ENCODE peak calls at places on chromosomes 1 and 21, in seven cellular contexts. G, L, A, F, S, C and I are unnamed samples.

GRCh38 chr1:92759361-92759760 is 25.5 kb downstream of the EVI5 start:
- DNase-seq in G (no peak), L (no peak), A (no peak), F (no peak), S (no peak), C (no peak), I (no peak)

GRCh38 chr1:153386500-153386901 is 4.4 kb downstream of the S100A8 start:
- DNase-seq in G (peak; percentile 19), L (no peak), A (no peak), F (peak; percentile 63), S (no peak), C (no peak), I (no peak)

GRCh38 chr1:147504801-147505303 is 36.4 kb upstream of the BCL9 start:
- DNase-seq in G (no peak), L (no peak), A (peak; percentile 78), F (no peak), S (no peak), C (no peak), I (peak; percentile 6)

GRCh38 chr1:170238704-170239391 is 93.1 kb downstream of the NTMT2 start:
- DNase-seq in G (no peak), L (no peak), A (no peak), F (no peak), S (no peak), C (no peak), I (no peak)

GRCh38 chr1:21703318-21703963 is 34.3 kb upstream of the RAP1GAP start:
- DNase-seq in G (no peak), L (peak; percentile 39), A (peak; percentile 30), F (no peak), S (no peak), C (no peak), I (no peak)

GRCh38 chr21:39662411-39662953 is 49.7 kb downstream of the B3GALT5 start:
- DNase-seq in G (peak; percentile 13), L (no peak), A (no peak), F (no peak), S (no peak), C (peak; percentile 25), I (no peak)

GRCh38 chr1:53080769-53081168 is 18.8 kb downstream of the PODN start:
- DNase-seq in G (no peak), L (no peak), A (no peak), F (peak; percentile 45), S (no peak), C (no peak), I (no peak)

GRCh38 chr1:197982266-197982665 is 65.1 kb downstream of the LHX9 start:
- DNase-seq in G (no peak), L (no peak), A (no peak), F (no peak), S (no peak), C (no peak), I (no peak)

GRCh38 chr1:193019442-193020026 is 39.6 kb downstream of the UCHL5 start:
- DNase-seq in G (no peak), L (peak; percentile 77), A (peak; percentile 66), F (no peak), S (no peak), C (no peak), I (peak; percentile 34)

GRCh38 chr1:150971583-150972416 is 2.8 kb downstream of the CERS2 start:
- DNase-seq in G (no peak), L (peak; percentile 20), A (peak; percentile 33), F (no peak), S (no peak), C (no peak), I (no peak)

GRCh38 chr1:36525166-36525565 is 42.5 kb upstream of the CSF3R start:
- DNase-seq in G (no peak), L (no peak), A (no peak), F (no peak), S (no peak), C (peak; percentile 27), I (no peak)

GRCh38 chr1:114712987-114713386 is 3.6 kb downstream of the NRAS start:
- DNase-seq in G (peak; percentile 20), L (peak; percentile 48), A (no peak), F (no peak), S (no peak), C (no peak), I (no peak)
- H3K36me3 ChIP-seq in G (peaks cover 10% of the 10 kb centered on the region), L (peaks cover 11% of the 10 kb centered on the region), A (peaks cover 32% of the 10 kb centered on the region), F (peaks cover 68% of the 10 kb centered on the region), S (no peaks in the 10 kb centered on the region), C (peaks cover 90% of the 10 kb centered on the region), I (peaks cover under 1% of the 10 kb centered on the region)

GRCh38 chr1:154578058-154578418 is 10.5 kb downstream of the CHRNB2 start:
- DNase-seq in G (no peak), L (no peak), A (no peak), F (no peak), S (no peak), C (no peak), I (no peak)
- H3K27me3 ChIP-seq in G (no peaks in the 10 kb centered on the region), L (no peaks in the 10 kb centered on the region), A (no peaks in the 10 kb centered on the region), F (no peaks in the 10 kb centered on the region), S (no peaks in the 10 kb centered on the region), C (no peaks in the 10 kb centered on the region), I (no peaks in the 10 kb centered on the region)

GRCh38 chr1:167777253-167777618 is 55.5 kb downstream of the MPZL1 start:
- DNase-seq in G (no peak), L (no peak), A (no peak), F (no peak), S (no peak), C (no peak), I (no peak)
- H3K36me3 ChIP-seq in G (no peaks in the 10 kb centered on the region), L (no peaks in the 10 kb centered on the region), A (peaks cover 28% of the 10 kb centered on the region), F (peaks cover 36% of the 10 kb centered on the region), S (no peaks in the 10 kb centered on the region), C (peaks cover 27% of the 10 kb centered on the region), I (no peaks in the 10 kb centered on the region)

GRCh38 chr1:175901076-175901475 is 157.7 kb upstream of the TNR start:
- DNase-seq in G (no peak), L (no peak), A (no peak), F (no peak), S (no peak), C (no peak), I (no peak)

GRCh38 chr1:175895966-175896365 is 152.6 kb upstream of the TNR start:
- DNase-seq in G (no peak), L (no peak), A (no peak), F (no peak), S (no peak), C (no peak), I (no peak)

GRCh38 chr1:175902281-175902680 is 158.9 kb upstream of the TNR start:
- DNase-seq in G (no peak), L (no peak), A (no peak), F (no peak), S (no peak), C (no peak), I (no peak)

GRCh38 chr1:175904808-175905207 is 161.4 kb upstream of the TNR start:
- DNase-seq in G (no peak), L (no peak), A (peak; percentile 60), F (no peak), S (no peak), C (no peak), I (no peak)

DNA sequence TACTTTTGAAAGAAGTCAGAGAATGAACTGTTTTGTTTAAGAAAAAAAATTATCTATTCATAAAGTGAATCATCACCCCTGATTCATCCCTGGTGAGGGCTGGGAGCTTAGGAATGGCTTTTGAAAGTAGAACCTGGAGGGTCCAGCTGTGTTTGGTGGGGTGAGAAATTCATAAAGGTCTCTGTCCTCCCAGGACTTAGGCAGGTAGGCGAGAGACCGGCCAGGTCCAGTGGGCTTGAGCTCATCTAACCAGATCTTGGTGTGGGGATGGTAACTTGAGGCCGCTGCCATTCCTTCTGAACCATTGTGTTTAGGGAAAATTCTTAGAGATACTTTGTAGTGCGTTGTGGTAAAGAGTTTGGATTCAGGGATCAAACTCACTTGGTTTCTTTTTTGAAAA is 156.8 kb upstream of the TNR start:
- DNase-seq in G (no peak), L (no peak), A (no peak), F (no peak), S (no peak), C (no peak), I (no peak)
- H3K27me3 ChIP-seq in G (no peaks in the 10 kb centered on the region), L (no peaks in the 10 kb centered on the region), A (no peaks in the 10 kb centered on the region), F (no peaks in the 10 kb centered on the region), S (no peaks in the 10 kb centered on the region), C (no peaks in the 10 kb centered on the region), I (no peaks in the 10 kb centered on the region)

DNA sequence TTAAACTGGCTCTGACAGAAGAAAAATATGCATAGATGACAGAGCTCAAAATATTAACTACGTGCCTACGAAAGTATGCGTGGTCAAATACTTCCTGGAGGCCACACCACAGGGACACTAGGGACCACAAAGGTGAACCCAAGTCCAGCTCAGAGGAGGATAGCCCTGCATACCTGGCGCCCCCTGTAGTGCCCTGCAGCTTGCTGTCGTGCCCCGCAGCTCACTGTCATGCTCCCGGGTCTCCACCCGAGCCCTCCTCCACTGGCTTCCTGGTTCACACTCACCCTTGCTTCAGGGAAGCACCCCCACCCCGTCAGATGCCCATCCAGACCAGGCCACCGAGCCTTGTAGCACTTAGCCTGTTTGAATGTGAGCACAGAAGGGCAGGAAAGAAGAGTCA is 16.7 kb upstream of the NADK start:
- DNase-seq in G (no peak), L (no peak), A (no peak), F (peak; percentile 23), S (no peak), C (no peak), I (no peak)
- H3K36me3 ChIP-seq in G (peaks cover 36% of the 10 kb centered on the region), L (peaks cover 38% of the 10 kb centered on the region), A (peaks cover 24% of the 10 kb centered on the region), F (peaks cover 99% of the 10 kb centered on the region), S (peaks cover 4% of the 10 kb centered on the region), C (peaks cover 100% of the 10 kb centered on the region), I (peaks cover 6% of the 10 kb centered on the region)

GRCh38 chr1:212687811-212688210 is 11.8 kb downstream of the BATF3 start:
- DNase-seq in G (no peak), L (no peak), A (no peak), F (no peak), S (no peak), C (no peak), I (no peak)

GRCh38 chr1:212686591-212686990 is 13.0 kb downstream of the BATF3 start:
- DNase-seq in G (no peak), L (no peak), A (no peak), F (no peak), S (no peak), C (no peak), I (no peak)

GRCh38 chr1:212684511-212685090 is 15.0 kb downstream of the BATF3 start:
- DNase-seq in G (no peak), L (no peak), A (no peak), F (no peak), S (no peak), C (no peak), I (no peak)

GRCh38 chr1:212685429-212685828 is 14.2 kb downstream of the BATF3 start:
- DNase-seq in G (no peak), L (no peak), A (no peak), F (no peak), S (no peak), C (no peak), I (no peak)

GRCh38 chr1:212686069-212686468 is 13.6 kb downstream of the BATF3 start:
- DNase-seq in G (no peak), L (no peak), A (no peak), F (no peak), S (no peak), C (no peak), I (no peak)
- H3K27me3 ChIP-seq in G (no peaks in the 10 kb centered on the region), L (no peaks in the 10 kb centered on the region), A (peaks cover 6% of the 10 kb centered on the region), F (no peaks in the 10 kb centered on the region), S (no peaks in the 10 kb centered on the region), C (peaks cover under 1% of the 10 kb centered on the region), I (no peaks in the 10 kb centered on the region)

DNA sequence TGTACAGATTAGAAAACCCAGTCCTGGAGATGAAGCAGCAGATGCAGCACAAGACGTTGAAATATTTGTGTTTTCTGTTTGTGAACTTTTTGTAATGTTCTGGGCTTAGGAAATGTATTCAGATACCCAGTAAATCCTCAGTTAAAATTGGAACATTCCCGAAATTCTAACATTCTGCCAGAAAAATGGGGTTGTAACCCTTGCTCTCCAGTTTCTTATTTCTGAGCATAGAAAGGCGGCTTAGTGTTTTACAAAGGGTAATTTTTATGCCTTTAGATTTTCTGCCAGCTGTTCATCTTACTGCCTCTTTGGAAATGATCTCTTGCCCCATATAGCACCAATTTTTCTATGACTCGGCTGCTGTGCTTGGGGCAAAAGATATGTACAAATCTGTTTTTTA is 20.6 kb downstream of the DDI2 start:
- DNase-seq in G (no peak), L (no peak), A (no peak), F (no peak), S (no peak), C (no peak), I (no peak)
- H3K36me3 ChIP-seq in G (peaks cover 28% of the 10 kb centered on the region), L (peaks cover 29% of the 10 kb centered on the region), A (peaks cover 60% of the 10 kb centered on the region), F (peaks cover 99% of the 10 kb centered on the region), S (peaks cover 8% of the 10 kb centered on the region), C (peaks cover 80% of the 10 kb centered on the region), I (peaks cover 18% of the 10 kb centered on the region)